ENCODE peak calls at places on chromosomes 2 and 18, in eight cellular contexts. J is cardiac muscle cell, E is ovary, Z is gastrocnemius medialis, I is AG09309, D is Caco-2, R is fibroblast of villous mesenchyme, M is chondrocyte. F is an unnamed sample.
A peak's percentile ranks its signal among the peaks of the same experiment; 100 is the strongest.

GRCh38 chr2:72893594-72894319 is 6.5 kb downstream of the SPR start:
- DNase-seq in M (no peak), J (peak; percentile 82), I (no peak), D (peak; percentile 83), E (no peak), R (peak; percentile 60), Z (no peak), F (peak; percentile 44)

GRCh38 chr2:37377187-37377532 is 32.7 kb downstream of the QPCT start:
- DNase-seq in D (no peak), J (no peak), R (peak; percentile 66), E (no peak), Z (peak; percentile 58), M (no peak), I (peak; percentile 38), F (no peak)

GRCh38 chr2:7612969-7613368 is 695.8 kb downstream of the RNF144A start:
- DNase-seq in E (no peak), D (peak; percentile 6), Z (no peak), M (no peak), I (peak; percentile 53), R (no peak), J (no peak), F (no peak)

GRCh38 chr2:75012080-75012479 is 53.6 kb downstream of the POLE4 start:
- DNase-seq in Z (no peak), D (no peak), R (no peak), I (no peak), E (no peak), J (no peak), M (no peak), F (no peak)

GRCh38 chr2:220845766-220846273 is 726.3 kb downstream of the EPHA4 start:
- DNase-seq in J (no peak), E (no peak), D (no peak), R (no peak), M (no peak), Z (no peak), I (no peak), F (no peak)

GRCh38 chr2:78418041-78418440 is 607.5 kb upstream of the REG3G start:
- DNase-seq in R (no peak), D (no peak), Z (no peak), E (no peak), I (no peak), M (no peak), J (no peak), F (no peak)

GRCh38 chr2:107927034-107927534 is 59.2 kb upstream of the SLC5A7 start:
- DNase-seq in J (no peak), D (no peak), Z (no peak), I (no peak), R (no peak), E (no peak), M (no peak), F (no peak)

GRCh38 chr2:223538920-223539440 is 63.2 kb downstream of the SCG2 start:
- DNase-seq in D (no peak), E (no peak), R (peak; percentile 32), I (no peak), Z (no peak), M (no peak), J (peak; percentile 73), F (no peak)

GRCh38 chr2:63249146-63249545 is 198.5 kb downstream of the OTX1 start:
- DNase-seq in I (no peak), Z (no peak), J (no peak), R (no peak), D (peak; percentile 4), E (no peak), M (no peak), F (no peak)

GRCh38 chr18:37434161-37434860 is 131.3 kb downstream of the CELF4 start:
- DNase-seq in I (no peak), Z (no peak), E (no peak), R (no peak), M (no peak), D (no peak), J (no peak), F (no peak)

GRCh38 chr18:49618741-49619392 is 57.0 kb downstream of the LIPG start:
- DNase-seq in Z (no peak), J (no peak), D (no peak), E (no peak), M (no peak), R (no peak), I (no peak), F (no peak)

GRCh38 chr2:59383473-59383872 is 1142.3 kb upstream of the FANCL start:
- DNase-seq in E (no peak), J (no peak), I (no peak), D (no peak), R (no peak), M (no peak), Z (no peak), F (no peak)

GRCh38 chr18:62066121-62066818 is 120.6 kb downstream of the PIGN start:
- DNase-seq in Z (no peak), D (no peak), E (no peak), I (no peak), R (peak; percentile 16), M (no peak), J (no peak), F (no peak)

GRCh38 chr2:40240067-40240466 is 211.8 kb downstream of the SLC8A1 start:
- DNase-seq in Z (peak; percentile 38), I (peak; percentile 87), D (no peak), E (peak; percentile 58), M (no peak), R (peak; percentile 72), J (no peak), F (peak; percentile 82)

GRCh38 chr18:2955966-2956521 is 56.9 kb downstream of the LPIN2 start:
- DNase-seq in Z (no peak), I (no peak), J (no peak), D (no peak), M (no peak), R (peak; percentile 69), E (no peak), F (no peak)

GRCh38 chr2:203155406-203155805 is 83.4 kb upstream of the CYP20A1 start:
- DNase-seq in J (no peak), D (no peak), I (no peak), Z (no peak), M (no peak), E (no peak), R (no peak), F (no peak)
- TF ChIP-seq CTCF in J (no peak), D (no peak), I (no peak), Z (no peak), M (peak; percentile 29), E (no peak), R (no peak), F (no peak)

DNA sequence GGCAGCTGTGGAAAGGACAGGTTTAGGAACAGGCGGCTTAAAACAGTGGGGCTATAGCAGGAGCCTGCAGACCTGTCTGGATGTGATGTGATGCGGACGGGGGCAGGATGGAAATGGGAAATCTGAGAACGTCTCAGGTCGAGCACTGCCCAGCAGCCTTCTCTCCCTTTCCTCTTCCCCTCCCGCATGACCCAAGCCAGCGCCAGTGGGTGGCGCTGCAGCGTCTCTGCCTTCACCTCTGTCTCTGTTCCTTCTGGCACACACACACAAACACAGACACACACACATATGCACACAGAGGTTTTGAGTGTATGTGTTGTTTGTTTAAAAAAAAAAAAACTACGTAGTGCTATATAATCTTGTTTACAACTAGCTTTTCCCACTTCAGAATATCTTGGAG is 82.0 kb upstream of the SLC66A3 start:
- DNase-seq in I (no peak), J (peak; percentile 69), R (peak; percentile 52), E (peak; percentile 24), M (no peak), D (peak; percentile 42), Z (no peak), F (no peak)
- TF ChIP-seq CTCF in I (peak; percentile 49), J (peak; percentile 65), R (peak; percentile 66), E (no peak), M (peak; percentile 71), D (peak; percentile 27), Z (no peak), F (peak; percentile 19)

GRCh38 chr2:240255165-240255491 is 114.7 kb upstream of the OTOS start:
- DNase-seq in E (no peak), I (no peak), Z (no peak), R (no peak), J (no peak), D (no peak), M (peak; percentile 67), F (no peak)

GRCh38 chr2:240258685-240259084 is 118.2 kb upstream of the OTOS start:
- DNase-seq in R (no peak), D (no peak), I (no peak), J (no peak), Z (no peak), M (peak; percentile 86), E (no peak), F (no peak)

GRCh38 chr2:240255811-240256703 is 115.6 kb upstream of the OTOS start:
- DNase-seq in D (peak; percentile 88), Z (no peak), J (peak; percentile 14), R (no peak), M (no peak), I (no peak), E (no peak), F (no peak)

GRCh38 chr2:240257940-240258580 is 117.6 kb upstream of the OTOS start:
- DNase-seq in I (no peak), J (no peak), M (peak; percentile 84), D (no peak), Z (no peak), E (peak; percentile 22), R (no peak), F (peak; percentile 10)

DNA sequence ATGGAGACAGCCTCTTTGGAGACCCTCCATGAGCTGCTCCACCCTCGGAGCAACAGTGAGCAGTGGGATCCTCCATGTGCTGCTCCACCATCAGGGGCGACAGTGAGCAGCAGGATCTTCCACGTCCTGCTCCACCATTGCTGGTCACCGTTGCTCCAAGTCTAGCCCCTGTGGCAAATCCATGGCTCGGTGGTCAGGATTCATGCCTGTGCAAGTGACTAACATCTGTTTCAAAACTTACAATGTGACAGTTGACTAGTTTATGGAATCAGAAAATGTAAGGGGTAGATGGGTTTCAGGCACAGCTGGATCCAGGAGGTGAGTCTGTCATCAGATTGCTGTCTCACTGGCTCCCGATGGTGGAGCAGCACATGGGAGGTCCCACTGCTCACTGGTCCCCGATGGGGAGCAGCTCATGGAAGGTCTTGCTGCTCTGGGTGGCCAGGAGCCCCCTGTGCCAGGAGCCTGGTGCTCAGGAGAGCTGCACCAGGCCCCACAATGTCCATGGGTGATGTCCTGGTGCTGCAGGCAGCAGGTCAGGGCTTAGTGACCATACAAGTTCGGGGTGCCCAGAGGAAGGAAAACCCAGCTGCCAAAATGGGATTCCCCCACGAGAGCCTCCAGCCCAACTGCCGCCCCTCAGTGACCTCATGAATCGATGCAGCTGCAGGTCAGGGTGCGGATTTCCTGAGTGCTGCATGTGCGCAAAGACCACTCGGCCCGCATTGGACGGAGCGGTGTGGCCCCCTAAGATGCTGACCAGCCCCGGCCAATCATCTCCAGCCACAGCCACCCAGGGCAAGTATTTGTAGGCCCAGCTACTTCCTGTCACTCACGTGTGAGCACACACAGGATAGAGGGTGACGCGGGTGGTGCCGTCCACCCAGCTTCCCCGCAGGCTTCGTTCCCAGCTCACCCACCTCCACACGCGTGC is 116.5 kb upstream of the OTOS start:
- DNase-seq in R (no peak), Z (no peak), D (no peak), I (no peak), E (no peak), J (no peak), M (peak; percentile 82), F (no peak)
- TF ChIP-seq CTCF in R (no peak), Z (no peak), D (no peak), I (no peak), E (no peak), J (peak; percentile 4), M (peak; percentile 22), F (no peak)

DNA sequence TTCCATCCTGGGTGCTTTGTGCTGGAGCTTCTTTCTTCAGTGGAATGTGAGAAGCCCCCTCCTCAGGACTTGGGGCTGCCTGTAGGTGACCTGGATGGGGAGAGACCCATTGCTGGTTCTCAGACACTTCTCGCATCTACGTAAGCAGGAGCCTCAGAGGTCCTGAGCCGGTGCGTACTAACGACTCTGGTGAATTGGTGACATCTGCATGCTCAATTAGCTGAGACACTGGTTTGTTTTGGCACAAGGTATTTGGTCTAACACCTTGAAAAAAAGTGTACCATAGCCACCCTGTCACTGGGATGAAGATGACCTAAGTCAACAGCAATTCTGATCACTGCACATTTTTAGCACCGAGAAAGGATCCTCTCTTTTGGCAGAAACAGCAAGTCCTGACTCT is 57.7 kb downstream of the LRRC30 start:
- DNase-seq in Z (no peak), M (no peak), I (no peak), R (no peak), D (no peak), E (no peak), J (no peak), F (no peak)
- TF ChIP-seq CTCF in Z (no peak), M (no peak), I (no peak), R (no peak), D (no peak), E (no peak), J (no peak), F (no peak)